ENCODE peak calls at places on chromosomes 7 and 10, in ten cellular contexts. J, T, O, S, E, X, C, Y, P and M are unnamed samples.
A peak's percentile ranks its signal among the peaks of the same experiment; 100 is the strongest.

GRCh38 chr7:43764807-43765491 is 6.5 kb downstream of the BLVRA start:
- DNase-seq in J (peak; percentile 43), O (peak; percentile 50), Y (peak; percentile 31), P (no peak), X (peak; percentile 34), S (peak; percentile 63), T (no peak), C (no peak), E (no peak), M (no peak)

GRCh38 chr10:46232666-46233065 is 54.1 kb upstream of the ANTXRL start:
- DNase-seq in E (no peak), C (no peak), O (no peak), J (no peak), X (peak; percentile 7), S (no peak), Y (no peak), P (no peak), T (no peak), M (no peak)

GRCh38 chr10:11853468-11853867 is 30.3 kb downstream of the PROSER2 start:
- DNase-seq in T (no peak), J (no peak), S (no peak), X (no peak), P (no peak), C (no peak), O (no peak), E (no peak), Y (no peak), M (no peak)

GRCh38 chr10:27865221-27865635 is 119.6 kb upstream of the MKX start:
- DNase-seq in O (no peak), X (no peak), Y (no peak), C (no peak), P (no peak), J (peak; percentile 23), S (no peak), T (no peak), E (no peak), M (no peak)

GRCh38 chr7:113015038-113015645 is 71.5 kb downstream of the GPR85 start:
- DNase-seq in T (no peak), S (no peak), Y (no peak), C (no peak), J (peak; percentile 60), P (no peak), E (no peak), O (no peak), X (no peak), M (peak; percentile 26)

GRCh38 chr7:3215624-3216585 is 85.1 kb upstream of the SDK1 start:
- DNase-seq in C (no peak), E (no peak), S (no peak), P (no peak), J (no peak), X (no peak), T (no peak), Y (peak; percentile 52), O (no peak), M (no peak)

GRCh38 chr10:89352039-89352597 is 24.3 kb downstream of the IFIT3 start:
- DNase-seq in J (peak; percentile 98), P (peak; percentile 40), T (no peak), C (no peak), X (peak; percentile 90), E (no peak), Y (peak; percentile 70), O (peak; percentile 86), S (no peak), M (peak; percentile 96)

GRCh38 chr10:125146791-125147604 is 13.4 kb downstream of the CTBP2 start:
- DNase-seq in C (no peak), T (peak; percentile 11), E (no peak), P (no peak), J (peak; percentile 65), O (peak; percentile 81), Y (no peak), S (no peak), X (no peak), M (no peak)

GRCh38 chr10:69338133-69338456 is 59.8 kb downstream of the HK1 start:
- DNase-seq in X (no peak), T (no peak), J (no peak), O (no peak), S (no peak), P (no peak), C (peak; percentile 63), Y (no peak), E (no peak), M (no peak)

GRCh38 chr10:111539246-111539645 is 462.4 kb downstream of the ADRA2A start:
- DNase-seq in P (no peak), Y (no peak), X (no peak), C (no peak), E (no peak), J (no peak), S (no peak), T (no peak), O (no peak), M (no peak)

GRCh38 chr7:54833021-54833467 is 74.0 kb upstream of the SEC61G start:
- DNase-seq in E (no peak), S (no peak), Y (no peak), P (no peak), C (no peak), J (no peak), X (no peak), T (no peak), O (no peak), M (no peak)

DNA sequence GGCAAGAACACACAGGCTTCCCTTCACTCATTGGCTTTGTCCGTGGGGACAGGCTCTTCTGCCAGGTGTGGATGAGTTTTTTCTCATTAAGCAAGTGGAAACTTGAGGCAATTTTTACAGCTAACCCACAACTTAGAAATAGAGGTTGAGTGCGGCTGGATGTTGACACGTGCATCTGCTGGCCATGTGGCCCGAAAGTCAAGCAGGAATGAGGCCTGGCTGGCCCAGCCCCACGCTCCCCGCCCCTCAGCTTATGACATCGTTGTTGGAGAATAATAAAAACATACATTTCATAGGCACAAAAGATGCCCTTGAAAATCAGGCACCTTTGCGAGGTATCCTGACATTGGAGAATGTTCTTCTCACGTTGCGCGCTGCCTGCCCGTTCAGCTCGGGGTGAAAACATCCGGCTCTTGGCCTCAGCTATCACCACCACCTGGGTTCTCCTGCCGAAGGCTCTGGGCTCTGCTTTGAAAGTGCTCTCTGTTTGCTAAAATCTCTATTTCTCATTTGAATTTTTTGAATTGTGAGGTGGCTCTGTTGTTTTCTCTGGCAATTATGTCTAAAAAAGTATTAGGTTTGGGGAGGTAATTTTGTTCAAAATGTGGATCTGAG is 310.7 kb downstream of the WDR37 start:
- DNase-seq in Y (no peak), E (no peak), P (no peak), S (no peak), X (peak; percentile 36), C (no peak), O (no peak), T (no peak), J (no peak), M (no peak)
- H3K4me3 ChIP-seq in Y (no peak overlapping the region), E (no peak overlapping the region), P (no peak overlapping the region), S (no peak overlapping the region), X (no peak overlapping the region), C (no peak overlapping the region), O (no peak overlapping the region), T (no peak overlapping the region), J (no peak overlapping the region), M (no peak overlapping the region)

GRCh38 chr7:14911077-14911476 is 8.5 kb upstream of the DGKB start:
- DNase-seq in T (no peak), X (no peak), C (no peak), O (no peak), E (no peak), Y (no peak), S (no peak), J (no peak), P (no peak), M (no peak)

GRCh38 chr7:14905764-14906163 is 3.2 kb upstream of the DGKB start:
- DNase-seq in P (no peak), S (no peak), J (no peak), E (no peak), C (no peak), O (no peak), X (no peak), T (no peak), Y (no peak), M (no peak)

DNA sequence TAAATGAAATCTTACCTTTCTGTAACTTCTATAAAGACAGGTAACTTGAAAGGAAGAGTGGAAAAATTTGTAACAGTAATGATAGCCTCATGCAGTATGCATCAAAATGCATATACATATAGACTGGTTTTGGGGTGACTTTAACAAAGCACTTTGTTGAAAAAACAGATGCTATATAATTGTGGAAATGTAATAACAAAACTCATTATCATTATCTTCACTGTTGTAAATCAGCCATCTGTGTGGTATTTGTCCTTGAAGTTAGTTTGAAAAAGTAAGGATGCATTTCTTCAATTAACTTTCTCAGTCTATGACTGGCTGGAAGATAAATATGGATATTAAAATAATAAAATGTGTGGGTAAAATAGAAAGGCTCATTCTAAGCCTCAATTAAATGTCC is 6.1 kb upstream of the DGKB start:
- DNase-seq in Y (no peak), C (no peak), O (no peak), P (no peak), T (no peak), E (no peak), S (no peak), X (no peak), J (no peak), M (no peak)
- H3K36me3 ChIP-seq in Y (no peaks in the 10 kb centered on the region), C (no peaks in the 10 kb centered on the region), O (no peaks in the 10 kb centered on the region), P (no peaks in the 10 kb centered on the region), T (no peaks in the 10 kb centered on the region), E (no peaks in the 10 kb centered on the region), S (no peaks in the 10 kb centered on the region), X (no peaks in the 10 kb centered on the region), J (no peaks in the 10 kb centered on the region), M (no peaks in the 10 kb centered on the region)

DNA sequence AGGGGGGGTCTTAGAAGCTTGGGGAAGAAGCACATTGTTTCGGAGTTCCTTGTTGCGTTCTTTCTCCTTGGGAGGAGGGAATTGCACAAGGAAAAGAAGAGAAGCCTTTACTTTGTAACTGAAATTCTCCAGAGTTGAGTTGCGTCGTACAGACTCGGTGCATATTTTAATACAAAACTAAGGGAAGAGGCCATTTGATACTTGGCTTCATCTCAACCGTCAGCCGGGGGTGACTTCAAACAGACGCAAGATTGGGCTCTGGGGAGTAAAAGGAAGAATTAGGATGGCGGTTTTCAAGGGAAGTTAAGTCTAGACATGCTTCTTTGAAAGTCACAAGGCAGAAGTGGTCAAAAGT is 1.5 kb downstream of the PRR15 start:
- DNase-seq in P (no peak), E (no peak), X (no peak), O (no peak), T (no peak), J (peak; percentile 1), C (no peak), S (no peak), Y (no peak), M (no peak)
- H3K27me3 ChIP-seq in P (peaks cover 64% of the 10 kb centered on the region), E (peaks cover 26% of the 10 kb centered on the region), X (peaks cover 18% of the 10 kb centered on the region), O (no peaks in the 10 kb centered on the region), T (peaks cover 49% of the 10 kb centered on the region), J (peaks cover 49% of the 10 kb centered on the region), C (peaks cover 93% of the 10 kb centered on the region), S (peaks cover 20% of the 10 kb centered on the region), Y (peaks cover 4% of the 10 kb centered on the region), M (no peaks in the 10 kb centered on the region)

DNA sequence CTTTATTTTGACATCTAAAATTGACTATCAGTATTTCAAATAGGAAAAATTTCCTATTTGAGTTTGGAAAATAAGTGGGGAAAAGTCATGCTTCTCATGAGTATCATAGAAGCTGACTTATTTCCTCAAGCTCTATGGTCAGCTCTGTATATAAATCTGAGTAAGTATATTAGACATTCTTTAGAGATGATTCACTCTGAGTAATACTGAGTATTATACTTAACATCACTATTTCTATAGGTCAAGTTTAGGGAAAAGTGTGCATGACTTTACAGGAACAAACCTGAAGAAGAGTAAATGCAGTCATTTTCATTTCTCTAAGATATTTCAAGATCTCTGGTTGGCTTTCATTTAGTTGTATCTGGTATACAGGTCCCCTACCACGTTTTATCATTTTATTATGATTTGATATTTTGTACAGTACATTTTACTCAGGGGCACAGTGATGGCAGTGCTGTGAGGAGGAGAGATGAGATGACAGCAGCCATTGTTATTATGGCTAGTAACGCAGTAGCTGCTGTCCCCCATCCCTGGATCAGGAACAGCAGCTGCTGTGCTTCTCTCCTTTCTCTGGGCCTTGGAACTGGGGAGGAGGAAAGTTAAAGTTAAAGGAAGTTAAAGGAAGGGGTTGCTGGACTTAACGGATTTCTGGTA is 15.2 kb downstream of the SND1 start:
- DNase-seq in P (no peak), O (no peak), X (no peak), Y (no peak), C (no peak), E (no peak), J (peak; percentile 86), T (no peak), S (peak; percentile 82), M (no peak)
- H3K4me3 ChIP-seq in P (no peak overlapping the region), O (no peak overlapping the region), X (no peak overlapping the region), Y (no peak overlapping the region), C (no peak overlapping the region), E (no peak overlapping the region), J (no peak overlapping the region), T (no peak overlapping the region), S (no peak overlapping the region), M (no peak overlapping the region)